ENCODE peak calls at places on chromosomes 12 and 14, in seven cellular contexts. P is fibroblast of the aortic adventitia; M is HFFc6; N is neural crest cell; J is stimulated activated CD4-positive, alpha-beta T cell treated with anti-CD3 and anti-CD28 coated beads, Interleukin-15, amount 100 ng/mL, for 1 hour; X is HT1080; V is NCI-H187. U is an unnamed sample.

GRCh38 chr12:103881261-103881660 is 40.2 kb upstream of the NT5DC3 start:
- DNase-seq in P (no peak), M (no peak), N (no peak), J (no peak), X (no peak), V (no peak), U (no peak)

GRCh38 chr12:32843528-32844095 is 53.0 kb downstream of the PKP2 start:
- DNase-seq in P (no peak), M (no peak), N (no peak), J (no peak), X (no peak), V (no peak), U (no peak)

GRCh38 chr12:61009167-61009566 is 1251.0 kb upstream of the USP15 start:
- DNase-seq in P (no peak), M (no peak), N (no peak), J (no peak), X (no peak), V (no peak), U (no peak)

GRCh38 chr12:39329015-39329414 is 113.9 kb downstream of the KIF21A start:
- DNase-seq in P (peak), M (no peak), N (no peak), J (no peak), X (no peak), V (no peak), U (no peak)

GRCh38 chr12:94760786-94761185 is 110.4 kb upstream of the TMCC3 start:
- DNase-seq in P (peak), M (no peak), N (no peak), J (no peak), X (no peak), V (no peak), U (no peak)

GRCh38 chr14:53537421-53538315 is 384.5 kb upstream of the DDHD1 start:
- DNase-seq in P (peak), M (no peak), N (no peak), J (no peak), X (no peak), V (no peak), U (peak)

GRCh38 chr12:48183091-48183875 is at the start of gene CCDC184:
- DNase-seq in P (peak), M (peak), N (peak), J (peak), X (peak), V (peak), U (peak)

GRCh38 chr12:89799316-89799715 is 90.7 kb upstream of the ATP2B1 start:
- DNase-seq in P (no peak), M (no peak), N (no peak), J (no peak), X (no peak), V (no peak), U (no peak)

GRCh38 chr14:64095620-64096019 is 198.6 kb downstream of the ESR2 start:
- DNase-seq in P (peak), M (peak), N (no peak), J (no peak), X (no peak), V (no peak), U (no peak)

GRCh38 chr12:113831016-113831415 is 135.1 kb downstream of the RBM19 start:
- DNase-seq in P (peak), M (peak), N (no peak), J (no peak), X (peak), V (no peak), U (no peak)

GRCh38 chr12:124498178-124498869 is 69.1 kb downstream of the NCOR2 start:
- DNase-seq in P (peak), M (no peak), N (no peak), J (no peak), X (no peak), V (no peak), U (no peak)

GRCh38 chr14:61598980-61599379 is 96.3 kb upstream of the HIF1A start:
- DNase-seq in P (no peak), M (no peak), N (no peak), J (no peak), X (peak), V (no peak), U (no peak)

GRCh38 chr12:92730758-92731157 is 28.0 kb downstream of the PLEKHG7 start:
- DNase-seq in P (no peak), M (no peak), N (no peak), J (no peak), X (no peak), V (no peak), U (no peak)

GRCh38 chr12:109920266-109920780 is 20.2 kb downstream of the TCHP start:
- DNase-seq in P (no peak), M (peak), N (no peak), J (no peak), X (no peak), V (no peak), U (no peak)

GRCh38 chr14:20454359-20454644 is 310 bp downstream of the OSGEP start:
- DNase-seq in P (peak), M (no peak), N (no peak), J (no peak), X (no peak), V (peak), U (no peak)

GRCh38 chr12:56695327-56696101 is 7.4 kb upstream of the PTGES3 start:
- DNase-seq in P (no peak), M (no peak), N (no peak), J (no peak), X (no peak), V (no peak), U (no peak)

GRCh38 chr14:59582845-59583509 is 6.4 kb upstream of the CCDC175 start:
- DNase-seq in P (no peak), M (no peak), N (no peak), J (no peak), X (no peak), V (no peak), U (peak)

GRCh38 chr14:24067133-24068082 is 4.0 kb upstream of the CPNE6 start:
- DNase-seq in P (no peak), M (no peak), N (no peak), J (no peak), X (no peak), V (no peak), U (no peak)

GRCh38 chr12:109112720-109113465 is 3.5 kb upstream of the ACACB start:
- DNase-seq in P (no peak), M (no peak), N (no peak), J (no peak), X (no peak), V (no peak), U (peak)

GRCh38 chr14:76138758-76139723 is 12.7 kb upstream of the GPATCH2L start:
- DNase-seq in P (no peak), M (no peak), N (peak), J (no peak), X (no peak), V (no peak), U (peak)

GRCh38 chr12:14773685-14774073 is 29.6 kb downstream of the WBP11 start:
- DNase-seq in P (no peak), M (no peak), N (peak), J (no peak), X (no peak), V (no peak), U (no peak)

GRCh38 chr12:76198839-76199238 is 114.4 kb upstream of the NAP1L1 start:
- DNase-seq in P (no peak), M (no peak), N (no peak), J (no peak), X (no peak), V (no peak), U (no peak)

GRCh38 chr12:121001060-121001459 is 15.2 kb downstream of the C12orf43 start:
- DNase-seq in P (no peak), M (no peak), N (no peak), J (no peak), X (no peak), V (no peak), U (no peak)

GRCh38 chr12:66132408-66132807 is 1.9 kb upstream of the LLPH start:
- DNase-seq in P (peak), M (peak), N (no peak), J (no peak), X (peak), V (no peak), U (peak)

GRCh38 chr12:123997033-123997822 is 24.2 kb downstream of the ZNF664 start:
- DNase-seq in P (no peak), M (no peak), N (no peak), J (no peak), X (no peak), V (no peak), U (no peak)

U was measured in endodermal cell.